ENCODE peak calls at places on chromosomes 2 and 18, in six cellular contexts. G is naive thymus-derived CD4-positive, alpha-beta T cell; L is ascending aorta; V is ovary; K is SK-N-SH; R is body of pancreas. N is an unnamed sample.

GRCh38 chr2:232890536-232890895 is 20.5 kb downstream of the SNORC start:
- DNase-seq in R (no peak), L (no peak), G (no peak), K (no peak), V (peak; percentile 13), N (no peak)

GRCh38 chr18:79439201-79440023 is 43.7 kb downstream of the NFATC1 start:
- DNase-seq in K (no peak), V (no peak), G (no peak), R (no peak), L (no peak), N (no peak)

GRCh38 chr2:6083131-6083530 is 390.9 kb downstream of the SOX11 start:
- DNase-seq in L (no peak), R (no peak), V (no peak), G (no peak), K (no peak), N (no peak)

GRCh38 chr2:47534179-47534919 is 131.4 kb downstream of the MSH2 start:
- DNase-seq in G (no peak), L (no peak), K (peak; percentile 44), R (peak; percentile 13), V (peak; percentile 75), N (no peak)

GRCh38 chr2:161030260-161031063 is 129.8 kb upstream of the TANK start:
- DNase-seq in K (no peak), V (peak; percentile 60), G (no peak), R (no peak), L (peak; percentile 85), N (no peak)

GRCh38 chr18:77529492-77529891 is 279.8 kb downstream of the GALR1 start:
- DNase-seq in K (no peak), L (no peak), V (no peak), G (no peak), R (no peak), N (no peak)

GRCh38 chr2:151638188-151638933 is 95.9 kb downstream of the NEB start:
- DNase-seq in G (no peak), V (no peak), R (peak; percentile 14), K (no peak), L (no peak), N (no peak)

GRCh38 chr18:51803029-51803428 is 537.0 kb upstream of the DCC start:
- DNase-seq in K (no peak), L (no peak), R (no peak), G (no peak), V (no peak), N (no peak)

GRCh38 chr18:37390687-37391086 is 174.9 kb downstream of the CELF4 start:
- DNase-seq in K (no peak), L (no peak), R (no peak), G (no peak), V (no peak), N (no peak)

GRCh38 chr2:67566958-67567635 is 170.0 kb downstream of the ETAA1 start:
- DNase-seq in L (no peak), R (no peak), K (no peak), G (no peak), V (no peak), N (no peak)

GRCh38 chr2:155223781-155224406 is 525.4 kb downstream of the KCNJ3 start:
- DNase-seq in G (no peak), R (no peak), K (peak; percentile 9), V (no peak), L (no peak), N (peak; percentile 21)

GRCh38 chr18:33755918-33756590 is 178.0 kb downstream of the ASXL3 start:
- DNase-seq in V (no peak), R (no peak), G (no peak), K (no peak), L (no peak), N (no peak)

GRCh38 chr2:110729106-110729505 is 3.3 kb upstream of the ACOXL start:
- DNase-seq in L (no peak), V (no peak), G (no peak), K (no peak), R (no peak), N (no peak)

GRCh38 chr2:71749671-71750101 is 296.3 kb downstream of the DYSF start:
- DNase-seq in G (no peak), R (no peak), L (no peak), V (no peak), K (no peak), N (no peak)

GRCh38 chr18:57210101-57210661 is 63.3 kb downstream of the BOD1L2 start:
- DNase-seq in R (peak; percentile 35), G (no peak), K (no peak), L (peak; percentile 65), V (no peak), N (peak; percentile 41)

GRCh38 chr2:218015831-218016521 is 13.2 kb upstream of the TNS1 start:
- DNase-seq in G (no peak), V (no peak), R (no peak), K (peak; percentile 81), L (no peak), N (no peak)

GRCh38 chr2:191476901-191477300 is 201.0 kb upstream of the NABP1 start:
- DNase-seq in K (no peak), L (no peak), G (no peak), V (no peak), R (no peak), N (no peak)

GRCh38 chr2:198930170-198930569 is 527.6 kb downstream of the SATB2 start:
- DNase-seq in G (no peak), R (no peak), L (no peak), V (no peak), K (no peak), N (no peak)

GRCh38 chr2:234304945-234305344 is 191.9 kb downstream of the ARL4C start:
- DNase-seq in R (no peak), G (no peak), K (no peak), L (no peak), V (no peak), N (no peak)

GRCh38 chr2:144694456-144694855 is 174.5 kb upstream of the ZEB2 start:
- DNase-seq in L (no peak), V (no peak), G (no peak), K (no peak), R (no peak), N (no peak)

GRCh38 chr2:237097911-237098702 is 12.4 kb downstream of the COPS8 start:
- DNase-seq in R (no peak), V (no peak), G (no peak), K (no peak), L (no peak), N (no peak)

GRCh38 chr18:32032609-32033008 is 14.0 kb downstream of the RNF125 start:
- DNase-seq in K (no peak), V (no peak), G (no peak), L (no peak), R (no peak), N (no peak)

GRCh38 chr2:23449413-23449812 is 64.4 kb downstream of the KLHL29 start:
- DNase-seq in R (no peak), K (no peak), G (no peak), V (no peak), L (no peak), N (no peak)

GRCh38 chr18:61901334-61901986 is 8.7 kb upstream of the RNF152 start:
- DNase-seq in R (peak; percentile 57), L (peak; percentile 65), K (peak; percentile 73), G (no peak), V (peak; percentile 37), N (peak; percentile 62)

GRCh38 chr2:79530443-79530842 is 17.6 kb downstream of the CTNNA2 start:
- DNase-seq in R (no peak), K (no peak), L (no peak), G (no peak), V (no peak), N (peak; percentile 23)

GRCh38 chr18:9653390-9653789 is 39.0 kb upstream of the PPP4R1 start:
- DNase-seq in V (peak; percentile 20), L (peak; percentile 86), R (peak; percentile 76), K (peak; percentile 76), G (no peak), N (peak; percentile 32)

GRCh38 chr2:26608557-26608956 is 32.6 kb downstream of the CIB4 start:
- DNase-seq in V (no peak), L (no peak), G (no peak), R (no peak), K (no peak), N (no peak)

GRCh38 chr18:10304853-10305252 is 149.6 kb upstream of the APCDD1 start:
- DNase-seq in G (no peak), K (no peak), R (peak; percentile 17), V (no peak), L (no peak), N (no peak)

GRCh38 chr2:40259900-40260299 is 192.0 kb downstream of the SLC8A1 start:
- DNase-seq in L (no peak), V (no peak), G (no peak), K (no peak), R (no peak), N (no peak)

GRCh38 chr18:38940863-38941531 is 1375.4 kb upstream of the CELF4 start:
- DNase-seq in V (no peak), K (no peak), R (no peak), G (no peak), L (no peak), N (no peak)

GRCh38 chr2:71067567-71068217 is 756 bp upstream of the NAGK start:
- DNase-seq in V (peak; percentile 35), K (no peak), G (no peak), L (no peak), R (peak; percentile 29), N (no peak)

GRCh38 chr2:170712653-170713279 is 2.4 kb upstream of the SP5 start:
- DNase-seq in V (no peak), R (no peak), G (no peak), L (no peak), K (no peak), N (no peak)

GRCh38 chr2:170711196-170711773 is 3.9 kb upstream of the SP5 start:
- DNase-seq in R (no peak), L (no peak), G (no peak), K (no peak), V (no peak), N (no peak)

GRCh38 chr2:170707821-170708795 is 7.0 kb upstream of the SP5 start:
- DNase-seq in L (no peak), G (no peak), K (no peak), V (no peak), R (no peak), N (no peak)

GRCh38 chr2:170711774-170712652 is 3.1 kb upstream of the SP5 start:
- DNase-seq in G (no peak), L (no peak), K (no peak), R (peak; percentile 70), V (no peak), N (no peak)

GRCh38 chr2:170710609-170710979 is 4.5 kb upstream of the SP5 start:
- DNase-seq in V (no peak), L (no peak), R (no peak), G (no peak), K (no peak), N (no peak)
- H3K4me3 ChIP-seq in V (no peak overlapping the region), L (no peak overlapping the region), R (no peak overlapping the region), G (no peak overlapping the region), K (no peak overlapping the region), N (no peak overlapping the region)

GRCh38 chr2:105859694-105859951 is 114.9 kb downstream of the NCK2 start:
- DNase-seq in R (no peak), L (no peak), V (no peak), K (no peak), G (no peak), N (no peak)
- H3K36me3 ChIP-seq in R (no peaks in the 10 kb centered on the region), L (peaks cover 7% of the 10 kb centered on the region), V (no peaks in the 10 kb centered on the region), K (peaks cover 2% of the 10 kb centered on the region), G (peaks cover 6% of the 10 kb centered on the region), N (no peaks in the 10 kb centered on the region)

GRCh38 chr2:153532160-153532559 is 53.6 kb upstream of the RPRM start:
- DNase-seq in G (no peak), V (no peak), R (no peak), L (no peak), K (no peak), N (no peak)
- H3K4me3 ChIP-seq in G (no peak overlapping the region), V (no peak overlapping the region), R (no peak overlapping the region), L (no peak overlapping the region), K (no peak overlapping the region), N (no peak overlapping the region)

GRCh38 chr2:112547333-112547732 is 5.1 kb downstream of the POLR1B start:
- DNase-seq in L (no peak), R (no peak), V (no peak), K (no peak), G (no peak), N (no peak)
- H3K36me3 ChIP-seq in L (peaks cover 48% of the 10 kb centered on the region), R (no peaks in the 10 kb centered on the region), V (no peaks in the 10 kb centered on the region), K (peaks cover 57% of the 10 kb centered on the region), G (peaks cover 59% of the 10 kb centered on the region), N (no peaks in the 10 kb centered on the region)